ENCODE peak calls at places on chromosomes 13 and 19, in six cellular contexts. O, T, I, E, P and Y are unnamed samples.

GRCh38 chr13:46523972-46524737 is 28.8 kb upstream of the LRCH1 start:
- DNase-seq in O (no peak), E (no peak), I (no peak), T (no peak), P (peak), Y (no peak)

GRCh38 chr13:19681517-19681916 is 48.1 kb downstream of the MPHOSPH8 start:
- DNase-seq in T (peak), E (no peak), P (no peak), I (no peak), O (no peak), Y (no peak)

GRCh38 chr13:76894401-76895110 is 8.4 kb upstream of the KCTD12 start:
- DNase-seq in P (no peak), O (peak), I (no peak), E (no peak), T (no peak), Y (no peak)

GRCh38 chr19:8158411-8159074 is 9.2 kb upstream of the FBN3 start:
- DNase-seq in P (peak), I (peak), E (no peak), O (peak), T (peak), Y (peak)

GRCh38 chr19:15479391-15480345 is at the start of gene PGLYRP2:
- DNase-seq in P (peak), E (no peak), T (peak), I (peak), O (no peak), Y (no peak)

GRCh38 chr13:27211771-27212364 is 39.5 kb upstream of the RPL21 start:
- DNase-seq in I (no peak), E (peak), T (no peak), O (peak), P (peak), Y (peak)

GRCh38 chr19:7505288-7505681 is 10.6 kb upstream of the ZNF358 start:
- DNase-seq in I (no peak), T (peak), P (no peak), O (no peak), E (peak), Y (no peak)

GRCh38 chr19:57075801-57076492 is 43.8 kb upstream of the USP29 start:
- DNase-seq in P (no peak), T (no peak), I (no peak), E (no peak), O (no peak), Y (no peak)

GRCh38 chr13:42968906-42969305 is 23.1 kb downstream of the EPSTI1 start:
- DNase-seq in P (no peak), T (peak), E (peak), O (no peak), I (peak), Y (no peak)

GRCh38 chr13:76939215-76939614 is 9.1 kb upstream of the ACOD1 start:
- DNase-seq in T (no peak), I (no peak), P (peak), E (no peak), O (peak), Y (no peak)

GRCh38 chr13:53112522-53112921 is 83.9 kb downstream of the OLFM4 start:
- DNase-seq in O (no peak), P (no peak), T (no peak), E (no peak), I (no peak), Y (no peak)

GRCh38 chr19:38173324-38174041 is 50.5 kb downstream of the DPF1 start:
- DNase-seq in O (peak), P (no peak), T (no peak), I (peak), E (no peak), Y (peak)

GRCh38 chr13:26497991-26498423 is 59.5 kb upstream of the WASF3 start:
- DNase-seq in P (peak), E (no peak), T (no peak), O (peak), I (no peak), Y (peak)

GRCh38 chr19:38731654-38732301 is 12.5 kb downstream of the CAPN12 start:
- DNase-seq in E (no peak), P (no peak), O (no peak), T (no peak), I (peak), Y (no peak)

GRCh38 chr19:41563847-41564514 is 12.0 kb upstream of the CEACAM21 start:
- DNase-seq in E (no peak), O (peak), I (no peak), T (peak), P (no peak), Y (no peak)

GRCh38 chr19:3054972-3055740 is 7.1 kb downstream of the TLE5 start:
- DNase-seq in P (no peak), E (no peak), I (no peak), T (no peak), O (peak), Y (no peak)
- H3K4me3 ChIP-seq in P (no peak), E (no peak), I (peak), T (no peak), O (no peak), Y (no peak)

GRCh38 chr13:114321256-114321655 is 7.0 kb downstream of the CHAMP1 start:
- DNase-seq in T (no peak), E (no peak), I (no peak), O (no peak), P (no peak), Y (no peak)
- H3K4me3 ChIP-seq in T (no peak), E (no peak), I (no peak), O (no peak), P (no peak), Y (no peak)

GRCh38 chr19:40300668-40301067 is 15.5 kb upstream of the AKT2 start:
- DNase-seq in E (no peak), I (no peak), T (no peak), P (no peak), O (no peak), Y (no peak)

GRCh38 chr19:40302224-40303011 is 17.3 kb upstream of the AKT2 start:
- DNase-seq in I (no peak), P (no peak), T (no peak), O (peak), E (no peak), Y (no peak)

GRCh38 chr19:40303765-40304164 is 18.6 kb upstream of the AKT2 start:
- DNase-seq in E (no peak), O (no peak), I (no peak), P (no peak), T (no peak), Y (no peak)

GRCh38 chr19:40305403-40305802 is 20.3 kb upstream of the AKT2 start:
- DNase-seq in O (peak), E (no peak), T (peak), P (peak), I (peak), Y (peak)

DNA sequence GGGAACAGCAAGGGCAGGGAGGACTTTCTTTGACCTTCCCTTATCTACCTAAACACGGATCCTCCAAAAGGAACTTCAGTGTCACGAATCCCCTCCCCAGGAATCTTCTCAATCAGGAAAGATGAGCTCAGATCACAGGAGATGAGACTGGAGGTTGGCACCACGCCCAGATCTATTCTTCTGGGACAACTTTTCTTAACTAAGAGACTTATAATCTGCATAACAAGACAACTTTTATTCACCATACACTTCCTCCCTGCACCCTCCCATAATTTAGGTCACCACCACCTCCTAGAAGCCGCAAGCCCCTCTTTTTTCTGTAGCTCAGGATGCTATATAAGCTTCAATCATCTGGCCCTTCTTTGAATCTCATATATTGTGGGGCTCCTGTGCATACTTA is 19.2 kb upstream of the AKT2 start:
- DNase-seq in O (no peak), I (no peak), T (no peak), P (no peak), E (no peak), Y (no peak)
- H3K4me3 ChIP-seq in O (no peak), I (no peak), T (no peak), P (no peak), E (no peak), Y (no peak)

GRCh38 chr13:23074054-23074805 is 106.5 kb upstream of the SGCG start:
- DNase-seq in O (no peak), P (peak), E (no peak), I (no peak), T (no peak), Y (peak)
- H3K4me3 ChIP-seq in O (no peak), P (no peak), E (no peak), I (no peak), T (no peak), Y (no peak)

GRCh38 chr19:49364083-49364687 is 508 bp downstream of the DKKL1 start:
- DNase-seq in P (no peak), I (no peak), O (no peak), E (peak), T (no peak), Y (no peak)
- H3K4me3 ChIP-seq in P (peak), I (peak), O (no peak), E (no peak), T (peak), Y (peak)

DNA sequence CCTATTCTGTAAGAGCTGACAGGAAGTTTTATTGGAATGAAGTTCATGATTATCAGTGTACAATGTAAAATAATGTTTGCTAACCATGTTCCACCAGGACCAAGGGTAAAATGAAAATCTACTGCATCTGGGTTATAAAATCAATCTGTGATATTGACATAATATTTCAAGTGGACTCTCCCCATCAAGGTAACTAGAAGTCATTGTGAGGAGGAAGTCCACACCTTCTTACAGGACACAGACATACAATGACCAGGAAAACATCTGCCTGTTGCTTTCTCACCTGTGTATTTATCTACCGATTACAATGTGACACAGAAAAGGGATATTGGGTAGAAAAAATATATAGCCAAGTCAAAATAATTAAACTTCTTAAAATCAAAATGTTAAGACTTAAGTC is 140.7 kb upstream of the RFC3 start:
- DNase-seq in E (no peak), P (no peak), I (no peak), O (no peak), T (no peak), Y (no peak)
- H3K4me3 ChIP-seq in E (no peak), P (no peak), I (no peak), O (no peak), T (no peak), Y (no peak)

DNA sequence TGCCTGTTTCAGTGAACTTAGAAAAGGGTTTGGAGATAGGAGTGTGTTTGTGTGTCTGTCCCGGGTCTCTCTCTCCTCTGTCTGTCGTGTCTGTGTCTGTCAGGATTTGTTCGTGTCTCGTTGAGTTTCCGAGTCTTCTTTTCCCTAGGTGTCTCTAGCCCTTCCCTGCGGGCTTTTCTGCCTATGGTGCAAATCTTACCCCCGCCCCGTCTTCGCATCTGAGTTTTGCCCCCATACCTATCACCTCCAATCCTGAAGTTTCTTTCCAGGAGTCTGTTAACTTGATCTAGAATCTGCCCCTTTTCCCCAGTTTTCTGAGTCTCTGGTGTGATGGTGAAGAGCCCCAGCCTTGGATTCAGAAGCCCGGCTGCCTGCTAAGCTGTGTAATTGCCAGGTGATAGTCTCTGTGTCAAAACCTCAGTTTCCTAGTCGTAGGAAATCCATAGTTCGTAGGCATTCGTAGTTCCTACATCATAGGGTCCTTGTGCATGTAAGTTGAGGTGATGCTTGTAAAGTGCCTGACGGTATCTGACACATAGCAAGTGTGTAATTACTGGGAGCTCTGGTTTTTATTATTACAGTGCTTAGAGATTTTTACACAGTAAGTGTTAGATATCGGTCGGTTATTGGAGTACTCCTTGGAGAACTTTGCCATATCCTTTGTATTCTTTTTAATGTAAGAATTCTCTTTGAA is 782 bp downstream of the EPN1 start:
- DNase-seq in P (no peak), E (no peak), T (no peak), I (no peak), O (peak), Y (no peak)
- H3K4me3 ChIP-seq in P (peak), E (peak), T (peak), I (peak), O (peak), Y (peak)